ENCODE peak calls at places on chromosomes 7 and 10, in ten cellular contexts. One of them, this sample, is unnamed.

GRCh38 chr7:5500056-5500776 is 76.6 kb upstream of the TNRC18 start:
- DNase-seq in left ventricle myocardium superior: no peak
- DNase-seq in sigmoid colon: no peak
- DNase-seq in OCI-M1: no peak
- DNase-seq in stimulated activated CD4-positive, alpha-beta T cell treated with anti-CD3 and anti-CD28 coated beads, Interleukin-4, amount 100 ng/mL, for 48 hours: no peak
- DNase-seq in HTR-8/SVneo: no peak
- DNase-seq in Calu3: no peak
- DNase-seq in choroid plexus epithelial cell: no peak
- DNase-seq in GM13976: no peak
- DNase-seq in BE2C: no peak
- DNase-seq in this sample: no peak

GRCh38 chr7:135193615-135194081 is 17.7 kb downstream of the WDR91 start:
- DNase-seq in left ventricle myocardium superior: no peak
- DNase-seq in sigmoid colon: no peak
- DNase-seq in OCI-M1: no peak
- DNase-seq in stimulated activated CD4-positive, alpha-beta T cell treated with anti-CD3 and anti-CD28 coated beads, Interleukin-4, amount 100 ng/mL, for 48 hours: no peak
- DNase-seq in HTR-8/SVneo: no peak
- DNase-seq in Calu3: no peak
- DNase-seq in choroid plexus epithelial cell: peak
- DNase-seq in GM13976: no peak
- DNase-seq in BE2C: no peak
- DNase-seq in this sample: no peak

GRCh38 chr7:138460649-138461607 is 869 bp downstream of the TRIM24 start:
- DNase-seq in left ventricle myocardium superior: peak
- DNase-seq in sigmoid colon: peak
- DNase-seq in OCI-M1: peak
- DNase-seq in stimulated activated CD4-positive, alpha-beta T cell treated with anti-CD3 and anti-CD28 coated beads, Interleukin-4, amount 100 ng/mL, for 48 hours: peak
- DNase-seq in HTR-8/SVneo: peak
- DNase-seq in Calu3: peak
- DNase-seq in choroid plexus epithelial cell: peak
- DNase-seq in GM13976: peak
- DNase-seq in BE2C: peak
- DNase-seq in this sample: peak

GRCh38 chr7:47536705-47537611 is 45.0 kb downstream of the TNS3 start:
- DNase-seq in left ventricle myocardium superior: peak
- DNase-seq in sigmoid colon: peak
- DNase-seq in OCI-M1: no peak
- DNase-seq in stimulated activated CD4-positive, alpha-beta T cell treated with anti-CD3 and anti-CD28 coated beads, Interleukin-4, amount 100 ng/mL, for 48 hours: no peak
- DNase-seq in HTR-8/SVneo: no peak
- DNase-seq in Calu3: peak
- DNase-seq in choroid plexus epithelial cell: peak
- DNase-seq in GM13976: no peak
- DNase-seq in BE2C: peak
- DNase-seq in this sample: no peak

GRCh38 chr10:13840036-13840435 is 253.3 kb downstream of the PRPF18 start:
- DNase-seq in left ventricle myocardium superior: no peak
- DNase-seq in sigmoid colon: no peak
- DNase-seq in OCI-M1: no peak
- DNase-seq in stimulated activated CD4-positive, alpha-beta T cell treated with anti-CD3 and anti-CD28 coated beads, Interleukin-4, amount 100 ng/mL, for 48 hours: no peak
- DNase-seq in HTR-8/SVneo: no peak
- DNase-seq in Calu3: no peak
- DNase-seq in choroid plexus epithelial cell: no peak
- DNase-seq in GM13976: no peak
- DNase-seq in BE2C: no peak
- DNase-seq in this sample: no peak

GRCh38 chr10:120978589-120979252 is 127.6 kb downstream of the WDR11 start:
- DNase-seq in left ventricle myocardium superior: no peak
- DNase-seq in sigmoid colon: no peak
- DNase-seq in OCI-M1: no peak
- DNase-seq in stimulated activated CD4-positive, alpha-beta T cell treated with anti-CD3 and anti-CD28 coated beads, Interleukin-4, amount 100 ng/mL, for 48 hours: no peak
- DNase-seq in HTR-8/SVneo: peak
- DNase-seq in Calu3: no peak
- DNase-seq in choroid plexus epithelial cell: no peak
- DNase-seq in GM13976: no peak
- DNase-seq in BE2C: no peak
- DNase-seq in this sample: no peak

GRCh38 chr7:2237109-2237602 is 4.4 kb upstream of the MAD1L1 start:
- DNase-seq in left ventricle myocardium superior: no peak
- DNase-seq in sigmoid colon: no peak
- DNase-seq in OCI-M1: no peak
- DNase-seq in stimulated activated CD4-positive, alpha-beta T cell treated with anti-CD3 and anti-CD28 coated beads, Interleukin-4, amount 100 ng/mL, for 48 hours: no peak
- DNase-seq in HTR-8/SVneo: no peak
- DNase-seq in Calu3: no peak
- DNase-seq in choroid plexus epithelial cell: no peak
- DNase-seq in GM13976: peak
- DNase-seq in BE2C: no peak
- DNase-seq in this sample: no peak

GRCh38 chr7:120395526-120396019 is 122.6 kb downstream of the KCND2 start:
- DNase-seq in left ventricle myocardium superior: no peak
- DNase-seq in sigmoid colon: no peak
- DNase-seq in OCI-M1: no peak
- DNase-seq in stimulated activated CD4-positive, alpha-beta T cell treated with anti-CD3 and anti-CD28 coated beads, Interleukin-4, amount 100 ng/mL, for 48 hours: no peak
- DNase-seq in HTR-8/SVneo: no peak
- DNase-seq in Calu3: no peak
- DNase-seq in choroid plexus epithelial cell: no peak
- DNase-seq in GM13976: peak
- DNase-seq in BE2C: no peak
- DNase-seq in this sample: no peak

GRCh38 chr10:93752761-93753160 is 5.0 kb upstream of the LGI1 start:
- DNase-seq in left ventricle myocardium superior: no peak
- DNase-seq in sigmoid colon: no peak
- DNase-seq in OCI-M1: no peak
- DNase-seq in stimulated activated CD4-positive, alpha-beta T cell treated with anti-CD3 and anti-CD28 coated beads, Interleukin-4, amount 100 ng/mL, for 48 hours: no peak
- DNase-seq in HTR-8/SVneo: peak
- DNase-seq in Calu3: no peak
- DNase-seq in choroid plexus epithelial cell: peak
- DNase-seq in GM13976: no peak
- DNase-seq in BE2C: no peak
- DNase-seq in this sample: no peak

GRCh38 chr7:30436046-30436445 is 42.5 kb downstream of the NOD1 start:
- DNase-seq in left ventricle myocardium superior: no peak
- DNase-seq in sigmoid colon: peak
- DNase-seq in OCI-M1: no peak
- DNase-seq in stimulated activated CD4-positive, alpha-beta T cell treated with anti-CD3 and anti-CD28 coated beads, Interleukin-4, amount 100 ng/mL, for 48 hours: no peak
- DNase-seq in HTR-8/SVneo: no peak
- DNase-seq in Calu3: no peak
- DNase-seq in choroid plexus epithelial cell: no peak
- DNase-seq in GM13976: no peak
- DNase-seq in BE2C: no peak
- DNase-seq in this sample: no peak

GRCh38 chr10:11863353-11864105 is 40.4 kb downstream of the PROSER2 start:
- DNase-seq in left ventricle myocardium superior: no peak
- DNase-seq in sigmoid colon: peak
- DNase-seq in OCI-M1: peak
- DNase-seq in stimulated activated CD4-positive, alpha-beta T cell treated with anti-CD3 and anti-CD28 coated beads, Interleukin-4, amount 100 ng/mL, for 48 hours: peak
- DNase-seq in HTR-8/SVneo: no peak
- DNase-seq in Calu3: no peak
- DNase-seq in choroid plexus epithelial cell: no peak
- DNase-seq in GM13976: peak
- DNase-seq in BE2C: no peak
- DNase-seq in this sample: no peak

This sample was measured in NT2/D1.